ENCODE peak calls at places on chromosomes 4 and X, in four cellular contexts. D is stomach, E is SK-N-SH, V is A549. A is an unnamed sample.

GRCh38 chr4:47075919-47076318 is 44.6 kb downstream of the GABRB1 start:
- DNase-seq in D (no peak), V (no peak), E (no peak), A (no peak)

GRCh38 chr4:181855307-181855706 is 387.9 kb upstream of the TENM3 start:
- DNase-seq in E (no peak), V (no peak), D (no peak), A (no peak)

GRCh38 chrX:116239944-116240391 is 69.4 kb downstream of the AGTR2 start:
- DNase-seq in D (no peak), E (no peak), V (no peak), A (no peak)

GRCh38 chrX:129786210-129786651 is 6.5 kb downstream of the SASH3 start:
- DNase-seq in E (no peak), D (no peak), V (no peak), A (no peak)

GRCh38 chrX:131040781-131041180 is 17.4 kb upstream of the ARHGAP36 start:
- DNase-seq in E (no peak), V (no peak), D (no peak), A (no peak)

GRCh38 chrX:10847333-10847732 is 226.9 kb upstream of the MID1 start:
- DNase-seq in D (no peak), E (no peak), V (no peak), A (no peak)

GRCh38 chrX:129632443-129632842 is 22.3 kb downstream of the APLN start:
- DNase-seq in V (no peak), D (no peak), E (no peak), A (no peak)

GRCh38 chrX:149371984-149372383 is 133.1 kb downstream of the IDS start:
- DNase-seq in E (no peak), V (no peak), D (no peak), A (no peak)

GRCh38 chrX:53080628-53081580 is 1.3 kb upstream of the TSPYL2 start:
- DNase-seq in V (no peak), E (no peak), D (no peak), A (no peak)

GRCh38 chrX:118847676-118848075 is 24.1 kb downstream of the ZCCHC12 start:
- DNase-seq in V (peak), E (peak), D (no peak), A (no peak)

GRCh38 chr4:82746705-82747567 is 51.7 kb downstream of the SCD5 start:
- DNase-seq in V (no peak), E (no peak), D (no peak), A (no peak)

GRCh38 chr4:83724488-83725060 is 188.7 kb downstream of the GPAT3 start:
- DNase-seq in E (no peak), D (no peak), V (no peak), A (no peak)

GRCh38 chr4:56655627-56656345 is 25.3 kb downstream of the HOPX start:
- DNase-seq in V (no peak), E (peak), D (no peak), A (no peak)

GRCh38 chr4:57064811-57065711 is 45.1 kb downstream of the IGFBP7 start:
- DNase-seq in E (peak), V (peak), D (peak), A (peak)

GRCh38 chr4:89708903-89709361 is 128.0 kb downstream of the SNCA start:
- DNase-seq in D (no peak), V (no peak), E (no peak), A (no peak)
- H3K27ac ChIP-seq in D (no peak), V (no peak), E (peak), A (no peak)

GRCh38 chr4:184385705-184386141 is 88.6 kb downstream of the IRF2 start:
- DNase-seq in E (no peak), D (peak), V (no peak), A (peak)
- TF ChIP-seq EP300 in E (no peak), D (no peak), V (no peak), A (no peak)

DNA sequence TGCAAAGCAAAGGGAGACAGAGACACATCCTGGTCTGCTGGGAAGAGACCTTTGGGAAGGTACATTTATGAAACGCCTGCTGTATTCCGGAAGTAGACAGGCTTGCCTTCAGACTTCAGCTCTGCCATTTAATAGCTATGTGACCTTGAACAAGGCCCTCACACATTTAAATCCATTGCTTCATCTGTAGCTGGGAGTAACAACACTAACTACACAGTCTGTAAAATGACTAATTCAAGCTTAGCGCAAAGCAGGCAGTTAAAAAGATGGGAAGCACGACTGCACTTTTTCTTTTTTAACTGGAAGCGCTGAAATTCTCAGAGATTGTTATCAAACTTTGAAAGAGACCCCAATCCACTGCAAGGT is 121.0 kb downstream of the AFAP1 start:
- DNase-seq in V (no peak), E (no peak), D (no peak), A (no peak)
- H3K27ac ChIP-seq in V (peak), E (peak), D (peak), A (no peak)

DNA sequence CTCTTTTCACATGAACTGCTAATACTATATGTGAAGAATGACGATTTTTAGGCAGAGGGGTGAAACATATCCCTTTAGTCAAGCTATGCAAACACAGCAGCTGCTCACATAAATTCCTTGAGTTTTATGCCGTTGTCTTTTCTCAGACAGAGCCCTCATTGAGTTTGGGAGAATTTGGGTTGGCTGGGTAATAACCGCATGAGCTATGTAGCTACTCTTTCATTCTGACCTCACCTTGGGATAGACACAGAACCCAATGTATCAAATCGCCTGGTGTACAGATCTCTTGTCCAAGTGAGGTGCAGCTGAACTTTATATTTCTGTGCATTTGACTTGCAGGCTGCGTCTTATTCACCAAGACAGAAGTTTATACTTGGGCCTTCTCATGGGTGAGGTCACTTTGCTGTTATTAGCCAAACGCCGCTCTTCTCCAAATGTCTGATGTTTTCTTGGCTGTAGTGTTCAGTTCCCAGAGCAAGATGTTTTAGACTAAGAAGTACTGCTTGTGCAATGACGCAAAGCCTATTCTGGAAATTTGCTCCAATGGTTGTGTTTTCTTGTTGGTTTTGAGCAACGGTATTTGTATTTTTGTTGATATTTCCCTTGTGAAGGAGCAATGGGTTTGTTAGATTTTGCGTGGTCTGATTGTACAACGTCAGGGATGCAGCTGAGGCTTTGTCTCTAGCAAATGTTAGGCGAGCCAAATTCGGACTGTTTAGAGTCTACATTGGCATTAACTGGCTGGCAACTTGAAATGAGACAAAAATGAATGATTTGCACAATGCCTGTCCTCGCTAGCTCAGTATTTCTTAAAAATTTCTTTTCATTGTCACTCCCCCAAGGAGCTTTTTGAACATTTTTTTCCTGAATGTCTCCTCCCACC is 11.2 kb upstream of the SPARCL1 start:
- DNase-seq in E (no peak), D (no peak), V (no peak), A (no peak)
- TF ChIP-seq EP300 in E (no peak), D (peak), V (no peak), A (no peak)

GRCh38 chr4:155758500-155759371 is at the start of gene GUCY1B1:
- DNase-seq in E (peak), D (peak), V (peak), A (peak)
- H3K27ac ChIP-seq in E (peak), D (peak), V (peak), A (peak)

DNA sequence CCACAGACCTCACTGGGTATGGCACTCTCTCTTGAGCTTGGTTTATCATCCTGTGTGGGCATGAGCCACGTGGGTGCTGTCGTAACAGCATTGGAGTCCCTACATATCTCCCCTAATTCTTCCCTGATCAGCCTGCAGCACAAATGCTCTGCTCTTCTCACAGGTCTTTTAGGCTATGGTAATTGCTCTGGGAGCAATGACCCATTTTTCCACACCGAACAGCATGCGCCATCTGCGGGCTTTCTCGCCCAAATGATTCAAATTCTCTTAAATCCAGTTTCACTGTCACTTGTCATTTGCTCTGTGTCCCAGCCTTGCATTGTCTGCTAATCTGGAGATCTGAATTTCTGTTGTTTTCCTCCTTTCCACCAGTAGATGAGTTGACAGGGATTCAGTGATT is 48.9 kb upstream of the GATB start:
- DNase-seq in D (no peak), V (no peak), E (no peak), A (no peak)
- TF ChIP-seq EP300 in D (no peak), V (no peak), E (no peak), A (no peak)

GRCh38 chr4:61273237-61273636 is 73.1 kb downstream of the ADGRL3 start:
- DNase-seq in E (no peak), V (peak), D (no peak), A (no peak)

GRCh38 chr4:61277785-61278184 is 77.7 kb downstream of the ADGRL3 start:
- DNase-seq in V (no peak), E (no peak), D (no peak), A (no peak)

GRCh38 chr4:61276034-61276433 is 75.9 kb downstream of the ADGRL3 start:
- DNase-seq in E (no peak), V (no peak), D (no peak), A (no peak)

GRCh38 chr4:61274286-61274685 is 74.2 kb downstream of the ADGRL3 start:
- DNase-seq in V (no peak), E (no peak), D (no peak), A (no peak)

DNA sequence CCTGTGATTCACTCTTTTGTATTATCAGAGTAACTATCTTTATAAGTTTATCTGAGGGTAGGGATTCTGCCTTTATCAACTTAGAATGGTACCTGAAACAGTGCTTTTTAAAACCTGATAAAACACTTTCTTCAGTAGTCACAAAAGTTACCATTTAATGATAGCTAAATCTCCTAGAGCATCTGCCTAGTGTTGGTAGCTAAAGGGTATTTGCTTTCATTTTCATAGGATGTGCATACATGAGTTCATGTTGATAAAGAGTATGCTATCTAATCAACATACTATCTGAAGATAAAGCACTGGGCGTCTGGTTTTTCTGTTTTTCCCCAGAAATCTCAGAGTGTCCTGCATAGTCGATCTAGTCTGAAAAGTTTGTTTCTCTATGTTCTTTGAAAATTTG is 75.1 kb downstream of the ADGRL3 start:
- DNase-seq in D (no peak), E (no peak), V (no peak), A (no peak)
- H3K27ac ChIP-seq in D (no peak), E (no peak), V (no peak), A (no peak)

GRCh38 chr4:75666299-75666698 is 6.9 kb downstream of the G3BP2 start:
- DNase-seq in V (no peak), E (no peak), D (no peak), A (no peak)
- TF ChIP-seq EP300 in V (no peak), E (no peak), D (no peak), A (no peak)

A was measured in upper lobe of left lung.